ENCODE peak calls at places on chromosomes 13 and 19, in four cellular contexts. One of them, this sample, is unnamed.

GRCh38 chr19:24052811-24053210 is 34.2 kb upstream of the ZNF254 start:
- DNase-seq in CD8-positive, alpha-beta T cell: no peak
- DNase-seq in neural progenitor cell: no peak
- DNase-seq in left lobe of liver: no peak
- DNase-seq in this sample: no peak

GRCh38 chr19:34173145-34173956 is 1.0 kb downstream of the LSM14A start:
- DNase-seq in CD8-positive, alpha-beta T cell: no peak
- DNase-seq in neural progenitor cell: peak; percentile 76
- DNase-seq in left lobe of liver: peak; percentile 76
- DNase-seq in this sample: peak; percentile 48

GRCh38 chr19:30036154-30037129 is 94.4 kb downstream of the URI1 start:
- DNase-seq in CD8-positive, alpha-beta T cell: no peak
- DNase-seq in neural progenitor cell: no peak
- DNase-seq in left lobe of liver: peak; percentile 53
- DNase-seq in this sample: no peak

GRCh38 chr13:42022796-42023493 is 25.5 kb upstream of the DGKH start:
- DNase-seq in CD8-positive, alpha-beta T cell: no peak
- DNase-seq in neural progenitor cell: peak; percentile 21
- DNase-seq in left lobe of liver: no peak
- DNase-seq in this sample: no peak

GRCh38 chr19:15248648-15249559 is 16.7 kb upstream of the EPHX3 start:
- DNase-seq in CD8-positive, alpha-beta T cell: no peak
- DNase-seq in neural progenitor cell: no peak
- DNase-seq in left lobe of liver: peak; percentile 69
- DNase-seq in this sample: peak; percentile 95

GRCh38 chr13:27419333-27419732 is 5.1 kb upstream of the GTF3A start:
- DNase-seq in CD8-positive, alpha-beta T cell: no peak
- DNase-seq in neural progenitor cell: no peak
- DNase-seq in left lobe of liver: no peak
- DNase-seq in this sample: no peak

GRCh38 chr19:42023121-42023942 is 29.3 kb upstream of the ATP1A3 start:
- DNase-seq in CD8-positive, alpha-beta T cell: no peak
- DNase-seq in neural progenitor cell: peak; percentile 55
- DNase-seq in left lobe of liver: no peak
- DNase-seq in this sample: no peak

GRCh38 chr13:42214445-42214844 is 57.5 kb upstream of the AKAP11 start:
- DNase-seq in CD8-positive, alpha-beta T cell: no peak
- DNase-seq in neural progenitor cell: no peak
- DNase-seq in left lobe of liver: no peak
- DNase-seq in this sample: no peak

GRCh38 chr19:18437481-18438330 is at the start of gene ISYNA1:
- DNase-seq in CD8-positive, alpha-beta T cell: no peak
- DNase-seq in neural progenitor cell: peak; percentile 85
- DNase-seq in left lobe of liver: no peak
- DNase-seq in this sample: no peak

GRCh38 chr19:16037424-16038195 is 38.7 kb upstream of the TPM4 start:
- DNase-seq in CD8-positive, alpha-beta T cell: no peak
- DNase-seq in neural progenitor cell: no peak
- DNase-seq in left lobe of liver: no peak
- DNase-seq in this sample: no peak

GRCh38 chr13:35014606-35015005 is 72.5 kb downstream of the NBEA start:
- DNase-seq in CD8-positive, alpha-beta T cell: no peak
- DNase-seq in neural progenitor cell: peak; percentile 13
- DNase-seq in left lobe of liver: no peak
- DNase-seq in this sample: no peak

GRCh38 chr19:48419158-48419920 is 25.9 kb downstream of the GRIN2D start:
- DNase-seq in CD8-positive, alpha-beta T cell: peak; percentile 43
- DNase-seq in neural progenitor cell: peak; percentile 85
- DNase-seq in left lobe of liver: no peak
- DNase-seq in this sample: no peak

GRCh38 chr19:18717601-18718000 is 34.1 kb downstream of the CRTC1 start:
- DNase-seq in CD8-positive, alpha-beta T cell: no peak
- DNase-seq in neural progenitor cell: no peak
- DNase-seq in left lobe of liver: no peak
- DNase-seq in this sample: no peak

GRCh38 chr19:38304866-38305429 is 897 bp downstream of the C19orf33 start:
- DNase-seq in CD8-positive, alpha-beta T cell: no peak
- DNase-seq in neural progenitor cell: peak; percentile 96
- DNase-seq in left lobe of liver: no peak
- DNase-seq in this sample: no peak

GRCh38 chr13:44819245-44819644 is 170.0 kb downstream of the NUFIP1 start:
- DNase-seq in CD8-positive, alpha-beta T cell: no peak
- DNase-seq in neural progenitor cell: no peak
- DNase-seq in left lobe of liver: no peak
- DNase-seq in this sample: no peak

GRCh38 chr13:44936246-44936645 is 53.0 kb downstream of the NUFIP1 start:
- DNase-seq in CD8-positive, alpha-beta T cell: no peak
- DNase-seq in neural progenitor cell: no peak
- DNase-seq in left lobe of liver: no peak
- DNase-seq in this sample: no peak

GRCh38 chr19:12126707-12127106 is 13.4 kb downstream of the ZNF20 start:
- DNase-seq in CD8-positive, alpha-beta T cell: no peak
- DNase-seq in neural progenitor cell: peak; percentile 5
- DNase-seq in left lobe of liver: no peak
- DNase-seq in this sample: no peak

GRCh38 chr19:36508325-36508724 is 19.0 kb upstream of the ZNF566 start:
- DNase-seq in CD8-positive, alpha-beta T cell: no peak
- DNase-seq in neural progenitor cell: no peak
- DNase-seq in left lobe of liver: no peak
- DNase-seq in this sample: no peak

GRCh38 chr19:58569943-58570670 is 3.0 kb downstream of the MZF1 start:
- DNase-seq in CD8-positive, alpha-beta T cell: no peak
- DNase-seq in neural progenitor cell: no peak
- DNase-seq in left lobe of liver: no peak
- DNase-seq in this sample: peak; percentile 41

GRCh38 chr13:35720690-35721554 is 244.4 kb upstream of the MAB21L1 start:
- DNase-seq in CD8-positive, alpha-beta T cell: no peak
- DNase-seq in neural progenitor cell: peak; percentile 80
- DNase-seq in left lobe of liver: peak; percentile 48
- DNase-seq in this sample: peak; percentile 68

GRCh38 chr19:58395220-58395978 is at the start of gene RNF225:
- DNase-seq in CD8-positive, alpha-beta T cell: no peak
- DNase-seq in neural progenitor cell: no peak
- DNase-seq in left lobe of liver: no peak
- DNase-seq in this sample: no peak

GRCh38 chr19:53903055-53903680 is 5.9 kb upstream of the CACNG7 start:
- DNase-seq in CD8-positive, alpha-beta T cell: no peak
- DNase-seq in neural progenitor cell: peak; percentile 92
- DNase-seq in left lobe of liver: no peak
- DNase-seq in this sample: no peak

GRCh38 chr19:51025809-51026553 is 435 bp downstream of the KLK11 start:
- DNase-seq in CD8-positive, alpha-beta T cell: no peak
- DNase-seq in neural progenitor cell: no peak
- DNase-seq in left lobe of liver: no peak
- DNase-seq in this sample: no peak

GRCh38 chr19:28634031-28634328 is 579.0 kb downstream of the UQCRFS1 start:
- DNase-seq in CD8-positive, alpha-beta T cell: no peak
- DNase-seq in neural progenitor cell: no peak
- DNase-seq in left lobe of liver: no peak
- DNase-seq in this sample: no peak

GRCh38 chr19:11347546-11347945 is 1.2 kb downstream of the CCDC159 start:
- DNase-seq in CD8-positive, alpha-beta T cell: no peak
- DNase-seq in neural progenitor cell: no peak
- DNase-seq in left lobe of liver: no peak
- DNase-seq in this sample: no peak

GRCh38 chr13:40192516-40193257 is 473.8 kb downstream of the FOXO1 start:
- DNase-seq in CD8-positive, alpha-beta T cell: no peak
- DNase-seq in neural progenitor cell: no peak
- DNase-seq in left lobe of liver: no peak
- DNase-seq in this sample: no peak

GRCh38 chr19:58063712-58064111 is 4.6 kb downstream of the ZNF135 start:
- DNase-seq in CD8-positive, alpha-beta T cell: no peak
- DNase-seq in neural progenitor cell: no peak
- DNase-seq in left lobe of liver: no peak
- DNase-seq in this sample: no peak

GRCh38 chr13:49669735-49670309 is 21.5 kb downstream of the EBPL start:
- DNase-seq in CD8-positive, alpha-beta T cell: no peak
- DNase-seq in neural progenitor cell: peak; percentile 77
- DNase-seq in left lobe of liver: peak; percentile 56
- DNase-seq in this sample: peak; percentile 68

GRCh38 chr13:77331421-77331820 is 4.5 kb upstream of the MYCBP2 start:
- DNase-seq in CD8-positive, alpha-beta T cell: no peak
- DNase-seq in neural progenitor cell: no peak
- DNase-seq in left lobe of liver: no peak
- DNase-seq in this sample: no peak

GRCh38 chr19:4012092-4012974 is 4.8 kb downstream of the PIAS4 start:
- DNase-seq in CD8-positive, alpha-beta T cell: no peak
- DNase-seq in neural progenitor cell: no peak
- DNase-seq in left lobe of liver: peak; percentile 68
- DNase-seq in this sample: no peak

GRCh38 chr19:46608581-46609345 is 7.6 kb downstream of the CALM3 start:
- DNase-seq in CD8-positive, alpha-beta T cell: no peak
- DNase-seq in neural progenitor cell: no peak
- DNase-seq in left lobe of liver: peak; percentile 37
- DNase-seq in this sample: no peak

GRCh38 chr19:9958451-9958850 is 22.1 kb upstream of the OLFM2 start:
- DNase-seq in CD8-positive, alpha-beta T cell: no peak
- DNase-seq in neural progenitor cell: no peak
- DNase-seq in left lobe of liver: no peak
- DNase-seq in this sample: no peak

GRCh38 chr19:39997595-39998216 is 846 bp downstream of the ZNF546 start:
- DNase-seq in CD8-positive, alpha-beta T cell: no peak
- DNase-seq in neural progenitor cell: no peak
- DNase-seq in left lobe of liver: no peak
- DNase-seq in this sample: no peak

GRCh38 chr19:55545443-55545842 is at the start of gene SBK3:
- DNase-seq in CD8-positive, alpha-beta T cell: no peak
- DNase-seq in neural progenitor cell: no peak
- DNase-seq in left lobe of liver: no peak
- DNase-seq in this sample: no peak

GRCh38 chr13:59176775-59177174 is 987.0 kb downstream of the DIAPH3 start:
- DNase-seq in CD8-positive, alpha-beta T cell: no peak
- DNase-seq in neural progenitor cell: no peak
- DNase-seq in left lobe of liver: no peak
- DNase-seq in this sample: no peak